ENCODE peak calls at places on chromosomes 1 and 21, in six cellular contexts. C, X, N, G, M and Z are unnamed samples.

GRCh38 chr1:14521602-14522001 is 76.9 kb upstream of the KAZN start:
- DNase-seq in C (no peak), X (no peak), N (no peak), G (no peak), M (no peak), Z (no peak)

GRCh38 chr1:156667610-156667967 is 9.6 kb downstream of the NES start:
- DNase-seq in C (no peak), X (no peak), N (no peak), G (no peak), M (no peak), Z (peak)

GRCh38 chr1:41361495-41362356 is 492 bp downstream of the FOXO6 start:
- DNase-seq in C (no peak), X (no peak), N (no peak), G (peak), M (no peak), Z (no peak)

GRCh38 chr1:110144366-110144765 is 5.9 kb upstream of the SLC6A17 start:
- DNase-seq in C (no peak), X (no peak), N (no peak), G (no peak), M (no peak), Z (no peak)

GRCh38 chr1:97186381-97186780 is 464.8 kb downstream of the PTBP2 start:
- DNase-seq in C (no peak), X (no peak), N (no peak), G (no peak), M (no peak), Z (no peak)

GRCh38 chr1:173137116-173137515 is 70.0 kb downstream of the TNFSF4 start:
- DNase-seq in C (no peak), X (no peak), N (no peak), G (no peak), M (no peak), Z (no peak)

GRCh38 chr1:156492591-156493080 is 7.9 kb downstream of the MEF2D start:
- DNase-seq in C (no peak), X (no peak), N (peak), G (peak), M (no peak), Z (peak)

GRCh38 chr1:232571523-232571922 is 58.4 kb downstream of the SIPA1L2 start:
- DNase-seq in C (no peak), X (no peak), N (no peak), G (no peak), M (no peak), Z (no peak)

GRCh38 chr1:209046058-209046417 is 537.5 kb upstream of the CAMK1G start:
- DNase-seq in C (no peak), X (no peak), N (no peak), G (no peak), M (no peak), Z (no peak)

GRCh38 chr1:54125671-54126070 is 27.1 kb downstream of the CDCP2 start:
- DNase-seq in C (no peak), X (no peak), N (peak), G (no peak), M (no peak), Z (peak)

GRCh38 chr1:162498442-162498785 is 796 bp downstream of the UHMK1 start:
- DNase-seq in C (no peak), X (no peak), N (no peak), G (no peak), M (no peak), Z (no peak)

GRCh38 chr21:40173833-40174232 is 306.6 kb downstream of the PCP4 start:
- DNase-seq in C (no peak), X (no peak), N (no peak), G (no peak), M (no peak), Z (no peak)

GRCh38 chr1:186082235-186082937 is 292.7 kb downstream of the TPR start:
- DNase-seq in C (peak), X (peak), N (peak), G (peak), M (no peak), Z (peak)

GRCh38 chr1:12450090-12450764 is 167.8 kb downstream of the DHRS3 start:
- DNase-seq in C (no peak), X (no peak), N (no peak), G (no peak), M (no peak), Z (peak)

GRCh38 chr1:13600762-13601483 is 17.3 kb downstream of the PDPN start:
- DNase-seq in C (no peak), X (no peak), N (no peak), G (no peak), M (no peak), Z (peak)

GRCh38 chr1:180002437-180002836 is 47.8 kb downstream of the CEP350 start:
- DNase-seq in C (no peak), X (no peak), N (no peak), G (no peak), M (no peak), Z (no peak)

GRCh38 chr1:96969656-96970163 is 248.1 kb downstream of the PTBP2 start:
- DNase-seq in C (no peak), X (no peak), N (no peak), G (no peak), M (no peak), Z (no peak)

GRCh38 chr1:244347942-244348341 is 103.8 kb downstream of the ADSS2 start:
- DNase-seq in C (no peak), X (no peak), N (no peak), G (no peak), M (no peak), Z (no peak)

GRCh38 chr1:221039616-221040015 is 160.4 kb downstream of the HLX start:
- DNase-seq in C (no peak), X (no peak), N (no peak), G (no peak), M (no peak), Z (no peak)

GRCh38 chr1:114454539-114454938 is 56.5 kb downstream of the TRIM33 start:
- DNase-seq in C (no peak), X (no peak), N (peak), G (no peak), M (no peak), Z (no peak)

GRCh38 chr1:153968972-153969371 is 1.3 kb downstream of the CREB3L4 start:
- DNase-seq in C (no peak), X (no peak), N (peak), G (no peak), M (no peak), Z (no peak)
- H3K4me3 ChIP-seq in C (no peak), X (peak), N (no peak), G (no peak), M (no peak), Z (no peak)

GRCh38 chr21:44931137-44931500 is 8.7 kb upstream of the SLX9 start:
- DNase-seq in C (no peak), X (no peak), N (peak), G (peak), M (no peak), Z (peak)

GRCh38 chr21:44932366-44933181 is 7.3 kb upstream of the SLX9 start:
- DNase-seq in C (no peak), X (no peak), N (no peak), G (peak), M (no peak), Z (peak)

GRCh38 chr21:44930543-44930981 is 9.3 kb upstream of the SLX9 start:
- DNase-seq in C (no peak), X (no peak), N (no peak), G (peak), M (no peak), Z (peak)

GRCh38 chr21:44933199-44933937 is 6.5 kb upstream of the SLX9 start:
- DNase-seq in C (no peak), X (no peak), N (no peak), G (peak), M (no peak), Z (peak)

GRCh38 chr21:44931501-44932365 is 8.1 kb upstream of the SLX9 start:
- DNase-seq in C (no peak), X (no peak), N (no peak), G (peak), M (no peak), Z (peak)
- H3K27ac ChIP-seq in C (no peak), X (peak), N (no peak), G (no peak), M (no peak), Z (peak)

GRCh38 chr1:23403038-23403336 is 21.6 kb downstream of the TCEA3 start:
- DNase-seq in C (no peak), X (no peak), N (peak), G (no peak), M (peak), Z (no peak)

GRCh38 chr1:23403355-23403734 is 21.2 kb downstream of the TCEA3 start:
- DNase-seq in C (no peak), X (no peak), N (no peak), G (no peak), M (no peak), Z (no peak)

GRCh38 chr1:23402286-23403037 is 22.1 kb downstream of the TCEA3 start:
- DNase-seq in C (no peak), X (no peak), N (no peak), G (peak), M (no peak), Z (no peak)

GRCh38 chr1:23405946-23406345 is 18.6 kb downstream of the TCEA3 start:
- DNase-seq in C (no peak), X (no peak), N (no peak), G (no peak), M (no peak), Z (no peak)

GRCh38 chr1:23403735-23404486 is 20.6 kb downstream of the TCEA3 start:
- DNase-seq in C (peak), X (peak), N (peak), G (peak), M (peak), Z (peak)
- H3K4me3 ChIP-seq in C (no peak), X (no peak), N (no peak), G (no peak), M (no peak), Z (peak)

GRCh38 chr1:171265686-171266085 is 17.4 kb downstream of the FMO1 start:
- DNase-seq in C (no peak), X (no peak), N (no peak), G (no peak), M (no peak), Z (no peak)
- H3K27ac ChIP-seq in C (no peak), X (no peak), N (no peak), G (no peak), M (no peak), Z (no peak)

GRCh38 chr1:178055779-178056471 is 38.0 kb upstream of the RASAL2 start:
- DNase-seq in C (no peak), X (no peak), N (no peak), G (peak), M (no peak), Z (no peak)
- H3K4me3 ChIP-seq in C (no peak), X (no peak), N (no peak), G (no peak), M (no peak), Z (no peak)

DNA sequence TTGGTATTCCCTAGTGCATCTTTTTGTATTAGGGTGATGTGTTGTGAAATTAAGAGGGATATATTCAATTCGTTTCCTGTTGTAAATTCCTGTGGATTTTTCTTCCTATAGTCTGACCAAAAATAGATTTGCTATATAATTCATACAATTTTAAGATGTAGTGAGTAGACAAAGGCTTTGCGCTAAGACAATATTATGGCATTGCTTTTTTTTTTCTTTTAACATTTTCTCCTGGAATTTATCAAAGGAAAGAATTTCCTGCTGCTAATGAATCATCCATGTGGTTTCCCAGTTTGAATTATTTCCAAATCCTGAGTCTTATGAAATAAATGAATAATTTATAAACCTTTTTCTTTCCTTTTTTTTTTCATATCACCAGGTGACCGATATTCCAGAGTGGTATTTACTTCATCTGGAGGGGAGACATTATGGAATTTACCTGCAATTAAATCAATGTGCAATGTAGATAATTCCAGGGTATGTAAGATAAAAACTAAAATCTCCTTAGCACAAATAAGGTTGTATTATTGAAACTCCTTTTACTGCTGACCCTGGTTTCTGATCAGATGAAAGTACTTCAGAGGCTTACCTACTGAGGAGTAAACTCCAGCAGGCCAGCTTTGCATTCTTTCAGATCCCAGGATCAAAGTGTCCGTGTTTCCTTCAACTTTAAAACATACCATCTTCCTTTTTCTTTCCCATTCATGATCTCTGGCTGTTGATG is 148.4 kb downstream of the TLR5 start:
- DNase-seq in C (no peak), X (no peak), N (no peak), G (no peak), M (peak), Z (no peak)
- H3K27ac ChIP-seq in C (peak), X (no peak), N (peak), G (no peak), M (no peak), Z (peak)

GRCh38 chr1:92754000-92754787 is 30.7 kb downstream of the EVI5 start:
- DNase-seq in C (no peak), X (no peak), N (no peak), G (no peak), M (peak), Z (no peak)
- H3K4me3 ChIP-seq in C (no peak), X (no peak), N (no peak), G (no peak), M (no peak), Z (no peak)

DNA sequence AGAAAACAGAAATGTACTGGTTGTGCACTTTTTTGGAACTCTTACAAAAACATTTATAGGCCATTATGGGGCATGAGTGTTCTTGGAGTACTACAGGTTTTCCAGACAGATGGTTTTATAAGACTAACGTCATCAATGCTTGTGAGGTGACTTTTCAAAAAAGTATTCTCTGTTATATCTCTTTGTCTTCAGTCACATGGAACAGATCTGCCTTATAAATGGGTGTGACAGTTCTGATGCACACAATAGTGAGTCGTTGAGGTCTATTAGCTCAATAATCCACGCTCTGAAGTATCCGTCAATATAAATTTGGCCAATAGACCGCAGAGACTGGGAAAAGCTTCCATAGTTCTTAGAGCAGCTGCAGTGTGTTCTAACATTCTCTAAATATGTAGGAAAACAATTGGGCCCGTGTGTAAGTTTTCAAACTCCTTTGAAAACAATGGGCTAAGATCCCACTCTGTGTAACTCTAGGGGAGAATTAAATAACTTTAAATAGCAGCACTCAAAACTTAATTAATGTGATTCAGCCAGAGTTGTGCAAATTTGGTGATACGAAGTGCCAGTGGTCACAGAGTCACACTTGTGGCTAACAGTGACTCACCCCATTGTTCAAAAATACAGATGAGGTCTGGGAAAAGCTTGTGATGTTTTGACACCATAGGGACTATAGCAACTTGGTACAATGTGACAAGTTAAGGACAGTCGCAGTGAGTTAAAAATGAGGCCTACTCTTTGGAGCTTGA is 316.0 kb downstream of the LMO4 start:
- DNase-seq in C (no peak), X (no peak), N (no peak), G (no peak), M (no peak), Z (no peak)
- H3K27ac ChIP-seq in C (peak), X (peak), N (no peak), G (peak), M (no peak), Z (no peak)

GRCh38 chr1:83802450-83803152 is 196.3 kb downstream of the TTLL7 start:
- DNase-seq in C (no peak), X (no peak), N (no peak), G (no peak), M (no peak), Z (no peak)
- H3K4me3 ChIP-seq in C (no peak), X (no peak), N (no peak), G (no peak), M (no peak), Z (no peak)

GRCh38 chr1:212608209-212608955 is at the start of gene ATF3:
- DNase-seq in C (peak), X (peak), N (peak), G (peak), M (peak), Z (peak)

GRCh38 chr1:212608956-212609700 is 567 bp downstream of the ATF3 start:
- DNase-seq in C (peak), X (peak), N (peak), G (peak), M (no peak), Z (peak)

GRCh38 chr1:212607206-212607923 is 1.2 kb upstream of the ATF3 start:
- DNase-seq in C (no peak), X (no peak), N (peak), G (peak), M (no peak), Z (peak)

GRCh38 chr1:212606734-212607205 is 1.8 kb upstream of the ATF3 start:
- DNase-seq in C (peak), X (peak), N (peak), G (peak), M (no peak), Z (peak)

DNA sequence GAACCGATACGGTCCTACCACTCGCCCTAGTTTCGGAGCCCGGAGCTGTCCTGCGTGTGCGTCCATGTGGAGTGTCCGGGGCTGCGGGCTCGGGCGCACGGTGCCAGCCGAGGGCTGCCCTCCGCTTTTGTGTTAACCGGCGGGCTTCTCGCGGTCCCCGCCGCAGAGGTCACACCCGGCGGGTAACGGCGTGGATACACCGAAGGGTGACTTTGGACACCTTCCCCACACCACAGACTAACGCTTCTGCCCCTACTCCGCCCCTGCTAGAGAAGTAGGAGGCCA is 695 bp upstream of the ATF3 start:
- DNase-seq in C (no peak), X (no peak), N (no peak), G (no peak), M (no peak), Z (no peak)
- H3K27ac ChIP-seq in C (peak), X (peak), N (peak), G (peak), M (peak), Z (peak)